ENCODE peak calls at places on chromosome 2, in four cellular contexts. D is CD8-positive, alpha-beta T cell; M is lung; F is fibroblast of pulmonary artery. G is an unnamed sample.

GRCh38 chr2:181243319-181243718 is 213.9 kb upstream of the ITGA4 start:
- DNase-seq in D (no peak), M (no peak), F (no peak), G (no peak)

GRCh38 chr2:165007162-165007744 is 51.9 kb upstream of the SLC38A11 start:
- DNase-seq in D (no peak), M (no peak), F (no peak), G (peak; percentile 18)

GRCh38 chr2:108377815-108378630 is at the start of gene SULT1C4:
- DNase-seq in D (no peak), M (peak; percentile 32), F (peak; percentile 17), G (no peak)

GRCh38 chr2:50658883-50659282 is 373.0 kb downstream of the NRXN1 start:
- DNase-seq in D (no peak), M (no peak), F (no peak), G (peak; percentile 97)

GRCh38 chr2:30267576-30267975 is 36.2 kb downstream of the LBH start:
- DNase-seq in D (no peak), M (no peak), F (no peak), G (no peak)

GRCh38 chr2:111710613-111711012 is 173.4 kb downstream of the ANAPC1 start:
- DNase-seq in D (no peak), M (no peak), F (no peak), G (no peak)

GRCh38 chr2:235458839-235459273 is 35.0 kb upstream of the AGAP1 start:
- DNase-seq in D (no peak), M (peak; percentile 41), F (peak; percentile 52), G (peak; percentile 72)

GRCh38 chr2:109410021-109410815 is 203.5 kb downstream of the SEPTIN10 start:
- DNase-seq in D (no peak), M (no peak), F (no peak), G (no peak)

GRCh38 chr2:219954331-219954730 is 326.9 kb downstream of the SLC4A3 start:
- DNase-seq in D (no peak), M (no peak), F (no peak), G (no peak)

GRCh38 chr2:96090181-96090500 is 26.2 kb downstream of the ADRA2B start:
- DNase-seq in D (no peak), M (no peak), F (no peak), G (no peak)

GRCh38 chr2:141029424-141030078 is 1101.3 kb downstream of the LRP1B start:
- DNase-seq in D (no peak), M (no peak), F (no peak), G (no peak)

GRCh38 chr2:44120428-44120827 is 48.2 kb upstream of the PPM1B start:
- DNase-seq in D (no peak), M (no peak), F (peak; percentile 84), G (peak; percentile 75)

GRCh38 chr2:12352891-12353290 is 363.8 kb upstream of the TRIB2 start:
- DNase-seq in D (no peak), M (no peak), F (no peak), G (no peak)

GRCh38 chr2:195461010-195461409 is 196.0 kb upstream of the SLC39A10 start:
- DNase-seq in D (no peak), M (no peak), F (no peak), G (no peak)

GRCh38 chr2:31987454-31987853 is 23.4 kb downstream of the MEMO1 start:
- DNase-seq in D (no peak), M (no peak), F (peak; percentile 69), G (peak; percentile 90)

GRCh38 chr2:188610827-188611226 is 319.2 kb downstream of the GULP1 start:
- DNase-seq in D (no peak), M (no peak), F (no peak), G (peak; percentile 13)

GRCh38 chr2:145801210-145801609 is 1281.3 kb upstream of the ZEB2 start:
- DNase-seq in D (no peak), M (no peak), F (no peak), G (no peak)

GRCh38 chr2:80473806-80474205 is 169.3 kb upstream of the LRRTM1 start:
- DNase-seq in D (no peak), M (no peak), F (no peak), G (no peak)

GRCh38 chr2:47321411-47322031 is 81.4 kb upstream of the MSH2 start:
- DNase-seq in D (no peak), M (no peak), F (no peak), G (no peak)

GRCh38 chr2:16317211-16317830 is 348.3 kb downstream of the CYRIA start:
- DNase-seq in D (no peak), M (no peak), F (no peak), G (no peak)

GRCh38 chr2:220318508-220318907 is 691.1 kb downstream of the SLC4A3 start:
- DNase-seq in D (no peak), M (no peak), F (no peak), G (no peak)

GRCh38 chr2:45789317-45789716 is 137.8 kb downstream of the PRKCE start:
- DNase-seq in D (no peak), M (no peak), F (no peak), G (no peak)

GRCh38 chr2:675460-675859 is 1.7 kb downstream of the TMEM18 start:
- DNase-seq in D (no peak), M (peak; percentile 27), F (no peak), G (no peak)
- H3K4me3 ChIP-seq in D (no peak overlapping the region), M (no peak overlapping the region), F (no peak overlapping the region), G (no peak overlapping the region)

DNA sequence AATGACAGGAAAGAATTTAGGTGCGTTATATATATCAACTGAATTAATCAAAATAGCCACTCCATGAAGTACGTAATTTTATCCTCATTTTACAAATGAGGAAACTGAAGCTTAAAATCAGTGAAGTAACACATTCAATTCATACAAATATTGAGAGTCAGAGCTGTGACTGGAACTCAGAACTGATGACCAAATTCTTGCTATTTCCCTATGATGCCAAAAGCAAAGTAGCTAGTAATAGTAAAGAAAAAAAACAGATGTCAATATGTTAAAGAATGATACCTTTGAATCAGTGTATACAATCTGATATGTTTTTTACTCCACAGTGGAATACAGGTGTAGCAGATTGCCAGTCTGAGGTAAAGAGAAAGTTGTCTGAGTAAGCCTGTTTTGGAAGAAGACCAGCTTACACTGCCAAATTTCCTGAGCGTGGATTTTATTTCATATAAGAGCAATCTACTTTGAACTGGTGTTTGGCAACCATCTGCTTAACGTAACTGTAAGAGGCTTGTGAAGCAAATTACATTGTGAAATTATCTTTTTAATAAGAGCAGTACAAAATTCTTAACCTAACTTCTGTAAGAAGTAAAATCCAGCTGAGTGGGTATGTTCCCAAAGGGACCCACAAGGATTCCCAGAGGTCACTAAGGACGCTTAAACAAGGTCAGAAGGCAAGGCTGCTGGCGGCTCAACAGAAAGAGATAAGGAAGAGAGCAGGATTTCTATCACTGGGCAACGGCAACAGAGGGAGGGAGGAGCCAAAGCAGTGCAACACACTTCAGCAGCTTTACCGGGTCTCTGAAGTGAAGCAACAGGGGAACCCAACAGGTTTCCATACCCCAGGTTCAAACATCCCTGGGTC is 85.6 kb downstream of the IKZF2 start:
- DNase-seq in D (no peak), M (peak; percentile 33), F (peak; percentile 70), G (peak; percentile 30)
- H3K4me3 ChIP-seq in D (peak overlapping the region; percentile 10), M (no peak overlapping the region), F (peak overlapping the region; percentile 33), G (peak overlapping the region; percentile 34)

GRCh38 chr2:33133436-33133835 is 186.7 kb downstream of the LTBP1 start:
- DNase-seq in D (no peak), M (peak; percentile 39), F (no peak), G (no peak)
- H3K4me3 ChIP-seq in D (no peak overlapping the region), M (no peak overlapping the region), F (peak overlapping the region; percentile 84), G (no peak overlapping the region)

GRCh38 chr2:176087330-176088047 is 3.7 kb upstream of the EVX2 start:
- DNase-seq in D (no peak), M (no peak), F (no peak), G (no peak)

GRCh38 chr2:176085120-176085788 is 1.5 kb upstream of the EVX2 start:
- DNase-seq in D (no peak), M (no peak), F (no peak), G (no peak)

GRCh38 chr2:176088048-176088936 is 4.2 kb upstream of the HOXD13 start:
- DNase-seq in D (no peak), M (no peak), F (peak; percentile 49), G (peak; percentile 43)

GRCh38 chr2:176084629-176085119 is 912 bp upstream of the EVX2 start:
- DNase-seq in D (no peak), M (no peak), F (no peak), G (no peak)

DNA sequence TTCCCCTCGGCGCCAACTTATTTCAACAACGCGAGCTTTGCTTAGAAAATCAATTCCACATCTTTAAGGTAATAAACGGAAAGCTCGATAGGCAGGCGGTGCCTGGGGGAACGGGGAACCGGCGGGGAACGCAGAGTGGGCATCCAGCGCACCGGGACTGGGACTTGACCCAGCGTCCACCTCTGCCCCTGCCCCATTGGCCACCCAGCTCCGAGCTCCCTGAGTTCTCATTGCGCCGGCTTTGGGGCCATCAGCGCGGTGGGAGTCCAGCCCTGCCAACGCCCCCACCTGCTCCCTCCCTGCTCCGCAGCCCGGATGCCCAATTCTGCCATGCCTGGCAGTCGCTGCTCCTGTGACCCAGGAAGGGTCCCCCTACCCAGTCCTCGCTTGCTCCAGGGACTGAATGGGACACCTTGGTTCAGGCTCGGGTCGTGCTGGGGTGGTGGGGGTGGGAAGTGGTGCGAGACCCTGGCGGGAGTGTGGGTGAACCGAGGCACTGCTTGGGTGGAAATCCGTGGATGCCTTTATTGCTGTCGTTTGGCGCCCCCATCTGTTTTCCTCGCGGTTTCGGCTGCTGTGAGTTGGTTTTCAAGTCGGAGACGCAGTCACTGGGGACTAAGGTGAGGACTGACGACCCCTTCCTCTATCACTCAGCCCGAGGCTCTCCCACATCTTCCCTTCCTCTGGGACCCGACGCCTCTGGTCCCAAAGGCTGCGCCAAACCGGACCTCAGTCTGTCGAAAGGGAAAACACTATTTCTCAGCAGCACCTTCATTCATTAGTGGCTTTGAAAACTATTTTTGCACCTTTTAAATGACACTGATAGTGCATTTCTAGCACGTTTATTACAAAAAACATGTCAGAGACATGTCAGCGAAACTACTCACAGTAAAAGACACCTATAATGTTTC is 2.4 kb upstream of the EVX2 start:
- DNase-seq in D (no peak), M (no peak), F (peak; percentile 37), G (peak; percentile 43)
- H3K4me3 ChIP-seq in D (no peak overlapping the region), M (no peak overlapping the region), F (no peak overlapping the region), G (no peak overlapping the region)

DNA sequence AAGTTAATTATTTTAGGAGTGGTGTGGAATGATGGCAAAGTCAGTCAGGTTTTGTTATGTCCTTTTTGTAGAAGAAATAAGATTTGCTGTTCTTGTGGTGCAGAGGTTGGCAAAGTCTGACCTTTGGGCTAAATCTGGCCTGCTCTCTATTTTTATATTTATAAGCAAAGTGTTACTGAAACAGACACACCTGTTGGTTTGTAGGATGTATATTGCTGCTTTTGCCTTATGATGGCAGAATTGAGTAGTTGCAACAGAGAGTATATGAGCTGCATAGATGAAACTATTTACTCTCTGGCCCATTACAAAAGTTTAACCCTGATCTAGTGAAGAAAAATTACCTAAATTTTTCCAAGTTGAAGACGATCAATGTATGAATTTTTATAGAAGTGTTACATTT is 34.1 kb upstream of the KCNJ13 start:
- DNase-seq in D (no peak), M (no peak), F (no peak), G (no peak)
- H3K4me3 ChIP-seq in D (no peak overlapping the region), M (no peak overlapping the region), F (no peak overlapping the region), G (no peak overlapping the region)

DNA sequence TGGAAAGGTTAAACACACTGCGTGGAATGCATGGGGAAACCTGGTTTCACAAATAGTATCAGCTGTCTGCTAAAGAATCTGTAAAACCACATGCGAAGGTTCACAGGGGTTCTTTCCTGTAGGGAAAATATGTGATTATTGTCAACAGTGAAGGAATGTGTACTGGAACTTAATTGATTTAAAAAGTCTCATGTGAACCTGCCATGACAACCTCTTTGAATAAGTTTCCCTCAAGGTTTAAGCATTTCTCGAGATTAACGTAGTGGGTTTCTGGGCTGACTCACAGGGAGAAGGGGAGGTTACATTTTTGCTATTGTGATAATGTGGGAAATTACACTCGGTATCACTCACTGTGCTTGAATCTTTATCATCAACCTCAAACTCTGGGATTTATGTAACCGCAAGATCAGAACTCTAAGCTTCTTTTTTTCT is 28.2 kb upstream of the IL1R1 start:
- DNase-seq in D (no peak), M (no peak), F (peak; percentile 93), G (peak; percentile 57)
- H3K4me3 ChIP-seq in D (no peak overlapping the region), M (no peak overlapping the region), F (peak overlapping the region; percentile 25), G (no peak overlapping the region)

GRCh38 chr2:75491129-75491753 is 69.5 kb downstream of the EVA1A start:
- DNase-seq in D (no peak), M (no peak), F (peak; percentile 37), G (no peak)
- H3K4me3 ChIP-seq in D (no peak overlapping the region), M (no peak overlapping the region), F (no peak overlapping the region), G (no peak overlapping the region)

G was measured in epithelial cell of esophagus.